ENCODE peak calls at places on chromosomes 12 and 14, in eight cellular contexts. G is EH; K is stimulated activated CD4-positive, alpha-beta T cell treated with anti-CD3 and anti-CD28 coated beads, Interleukin-15, amount 100 ng/mL, for 1 hour; N is HL-60; H is astrocyte of the spinal cord; M is activated CD8-positive, alpha-beta memory T cell treated with anti-CD3 and anti-CD28 coated beads for 1 hour; F is stimulated activated CD8-positive, alpha-beta memory T cell treated with anti-CD3 and anti-CD28 coated beads, Interleukin-15, amount 100 ng/mL, for 1 hour; R is NCI-H446. L is an unnamed sample.

GRCh38 chr12:79566452-79566851 is 124.3 kb downstream of the PAWR start:
- DNase-seq in G (peak), K (no peak), N (no peak), H (peak), M (no peak), F (no peak), R (no peak), L (no peak)

GRCh38 chr12:123094349-123095073 is 56.4 kb downstream of the PITPNM2 start:
- DNase-seq in G (peak), K (no peak), N (no peak), H (peak), M (no peak), F (no peak), R (no peak), L (no peak)

GRCh38 chr14:23101213-23101970 is 3.4 kb downstream of the CIROP start:
- DNase-seq in G (no peak), K (no peak), N (no peak), H (no peak), M (no peak), F (no peak), R (no peak), L (no peak)

GRCh38 chr14:19974844-19975243 is 547 bp upstream of the OR4K15 start:
- DNase-seq in G (no peak), K (no peak), N (no peak), H (no peak), M (no peak), F (no peak), R (no peak), L (no peak)

GRCh38 chr14:78997811-78998210 is 827.6 kb downstream of the NRXN3 start:
- DNase-seq in G (peak), K (no peak), N (no peak), H (peak), M (no peak), F (no peak), R (peak), L (no peak)

GRCh38 chr12:122395319-122395718 is 27.1 kb downstream of the CLIP1 start:
- DNase-seq in G (peak), K (no peak), N (no peak), H (peak), M (no peak), F (no peak), R (no peak), L (no peak)

GRCh38 chr14:97420211-97420610 is 623.0 kb downstream of the VRK1 start:
- DNase-seq in G (no peak), K (no peak), N (no peak), H (no peak), M (no peak), F (no peak), R (no peak), L (no peak)

GRCh38 chr12:57583008-57583831 is 7.8 kb upstream of the PIP4K2C start:
- DNase-seq in G (peak), K (peak), N (peak), H (peak), M (peak), F (peak), R (peak), L (peak)